ENCODE peak calls at places on chromosome 14, in six cellular contexts. A, X, N, E, T and G are unnamed samples.

GRCh38 chr14:40447032-40447431 is 1014.8 kb upstream of the FBXO33 start:
- DNase-seq in A (no peak), X (no peak), T (peak), E (no peak), N (no peak), G (peak)

GRCh38 chr14:54805521-54806322 is 96.9 kb downstream of the GCH1 start:
- DNase-seq in A (peak), X (peak), N (peak), T (peak), E (peak), G (peak)

GRCh38 chr14:53064461-53064860 is 88.7 kb downstream of the DDHD1 start:
- DNase-seq in E (no peak), X (no peak), T (no peak), N (no peak), A (no peak), G (no peak)

GRCh38 chr14:59126714-59127436 is 61.6 kb upstream of the DAAM1 start:
- DNase-seq in A (peak), X (peak), N (peak), T (peak), E (peak), G (peak)

GRCh38 chr14:101289911-101290310 is 271.4 kb upstream of the DIO3 start:
- DNase-seq in N (no peak), E (no peak), X (no peak), A (no peak), T (no peak), G (no peak)

GRCh38 chr14:105087963-105088811 is 23.0 kb upstream of the GPR132 start:
- DNase-seq in X (no peak), A (no peak), N (no peak), E (peak), T (peak), G (peak)

GRCh38 chr14:51609987-51610283 is 41.8 kb upstream of the FRMD6 start:
- DNase-seq in X (no peak), T (no peak), N (no peak), E (peak), A (no peak), G (no peak)

GRCh38 chr14:23439107-23439835 is 3.8 kb upstream of the MYH7 start:
- DNase-seq in X (no peak), N (no peak), T (no peak), A (no peak), E (no peak), G (no peak)

GRCh38 chr14:32724864-32725550 is 213.7 kb upstream of the NPAS3 start:
- DNase-seq in T (no peak), A (no peak), E (peak), N (peak), X (no peak), G (no peak)

GRCh38 chr14:90571149-90571548 is 174.3 kb downstream of the CALM1 start:
- DNase-seq in E (no peak), N (no peak), X (no peak), A (no peak), T (no peak), G (no peak)

GRCh38 chr14:61103541-61104339 is 122.7 kb downstream of the SLC38A6 start:
- DNase-seq in A (no peak), N (peak), X (peak), T (peak), E (peak), G (no peak)

GRCh38 chr14:81298911-81299310 is 78.2 kb upstream of the GTF2A1 start:
- DNase-seq in X (no peak), E (no peak), N (no peak), A (no peak), T (no peak), G (no peak)

GRCh38 chr14:100688598-100689499 is 37.8 kb upstream of the DLK1 start:
- DNase-seq in X (no peak), E (peak), A (no peak), N (no peak), T (no peak), G (no peak)

GRCh38 chr14:52272375-52272774 is 4.9 kb downstream of the PTGDR start:
- DNase-seq in X (no peak), N (peak), T (peak), E (peak), A (no peak), G (no peak)

GRCh38 chr14:105200074-105200473 is 19.0 kb upstream of the NUDT14 start:
- DNase-seq in N (no peak), T (no peak), E (no peak), X (no peak), A (no peak), G (no peak)

GRCh38 chr14:87805315-87805723 is 187.7 kb downstream of the GALC start:
- DNase-seq in X (peak), N (peak), A (peak), T (peak), E (peak), G (no peak)

GRCh38 chr14:66038214-66038977 is 447.8 kb upstream of the CCDC196 start:
- DNase-seq in N (peak), X (no peak), T (no peak), E (peak), A (no peak), G (no peak)

GRCh38 chr14:51490205-51490604 is 161.5 kb upstream of the FRMD6 start:
- DNase-seq in T (no peak), E (no peak), N (no peak), A (no peak), X (no peak), G (no peak)

GRCh38 chr14:55399912-55400311 is 11.7 kb downstream of the ATG14 start:
- DNase-seq in E (no peak), T (no peak), N (no peak), X (no peak), A (no peak), G (no peak)

GRCh38 chr14:57748279-57748678 is 117.6 kb downstream of the SLC35F4 start:
- DNase-seq in T (no peak), A (no peak), X (no peak), E (no peak), N (no peak), G (no peak)

GRCh38 chr14:48536318-48536717 is 860.9 kb upstream of the MDGA2 start:
- DNase-seq in E (no peak), A (no peak), N (peak), X (no peak), T (peak), G (no peak)

GRCh38 chr14:89869606-89870005 is 84.9 kb downstream of the EFCAB11 start:
- DNase-seq in T (no peak), X (no peak), E (no peak), A (no peak), N (no peak), G (no peak)

GRCh38 chr14:68718033-68718725 is 74.7 kb downstream of the ZFP36L1 start:
- DNase-seq in T (no peak), X (no peak), E (no peak), A (no peak), N (peak), G (no peak)